ENCODE peak calls at places on chromosome 16, in seven cellular contexts. X is GM23338, E is MM.1S, B is OCI-LY7, P is HCT116, O is PC-3, G is hepatocyte. R is an unnamed sample. For H3K9me2, the result is how much of the 10 kb centered on the place peaks cover.

GRCh38 chr16:75060708-75061107 is 55.9 kb downstream of the LDHD start:
- DNase-seq in X (no peak), E (no peak), B (no peak), P (no peak), O (no peak), G (no peak), R (no peak)

GRCh38 chr16:596736-597060 is 6.8 kb downstream of the RAB40C start:
- DNase-seq in X (no peak), E (no peak), B (no peak), P (no peak), O (no peak), G (no peak), R (no peak)

GRCh38 chr16:14405611-14406537 is 224.2 kb downstream of the PARN start:
- DNase-seq in X (peak), E (peak), B (peak), P (no peak), O (peak), G (peak), R (peak)

GRCh38 chr16:77581706-77582105 is 140.6 kb upstream of the NUDT7 start:
- DNase-seq in X (no peak), E (no peak), B (no peak), P (no peak), O (no peak), G (no peak), R (no peak)

GRCh38 chr16:17773698-17774101 is 302.9 kb upstream of the XYLT1 start:
- DNase-seq in X (no peak), E (no peak), B (no peak), P (no peak), O (no peak), G (no peak), R (peak)

GRCh38 chr16:19804538-19805323 is 79.9 kb downstream of the GPRC5B start:
- DNase-seq in X (peak), E (no peak), B (peak), P (no peak), O (peak), G (no peak), R (no peak)

GRCh38 chr16:85652431-85653221 is 36.1 kb downstream of the GINS2 start:
- DNase-seq in X (no peak), E (no peak), B (peak), P (no peak), O (peak), G (peak), R (peak)

GRCh38 chr16:29198731-29199521 is 207.6 kb downstream of the NPIPB11 start:
- DNase-seq in X (no peak), E (no peak), B (no peak), P (no peak), O (no peak), G (no peak), R (peak)

GRCh38 chr16:17483266-17483864 is 12.6 kb upstream of the XYLT1 start:
- DNase-seq in X (no peak), E (no peak), B (no peak), P (no peak), O (no peak), G (no peak), R (no peak)

GRCh38 chr16:534089-534635 is 6.7 kb downstream of the CAPN15 start:
- DNase-seq in X (no peak), E (no peak), B (no peak), P (no peak), O (no peak), G (peak), R (no peak)

GRCh38 chr16:2512920-2513404 is 790 bp upstream of the ATP6V0C start:
- DNase-seq in X (peak), E (peak), B (peak), P (no peak), O (no peak), G (no peak), R (no peak)

GRCh38 chr16:68790130-68790761 is 53.1 kb upstream of the TANGO6 start:
- DNase-seq in X (peak), E (no peak), B (no peak), P (no peak), O (peak), G (peak), R (peak)

GRCh38 chr16:1959269-1960039 is at the start of gene NDUFB10:
- DNase-seq in X (peak), E (peak), B (peak), P (peak), O (peak), G (peak), R (peak)

GRCh38 chr16:23256440-23256839 is 45.7 kb upstream of the SCNN1B start:
- DNase-seq in X (no peak), E (no peak), B (no peak), P (no peak), O (no peak), G (no peak), R (no peak)

GRCh38 chr16:30665155-30665829 is 7.1 kb downstream of the FBRS start:
- DNase-seq in X (no peak), E (no peak), B (no peak), P (no peak), O (no peak), G (no peak), R (no peak)

GRCh38 chr16:66703359-66704215 is 7.0 kb upstream of the CMTM4 start:
- DNase-seq in X (no peak), E (no peak), B (no peak), P (no peak), O (no peak), G (no peak), R (peak)

GRCh38 chr16:10668322-10669045 is 26.2 kb downstream of the TEKT5 start:
- DNase-seq in X (peak), E (peak), B (peak), P (no peak), O (peak), G (peak), R (peak)

GRCh38 chr16:630815-631405 is at the start of gene WFIKKN1:
- DNase-seq in X (peak), E (no peak), B (no peak), P (no peak), O (no peak), G (no peak), R (peak)

GRCh38 chr16:84950906-84951305 is 60.4 kb downstream of the ZDHHC7 start:
- DNase-seq in X (peak), E (peak), B (peak), P (no peak), O (peak), G (no peak), R (peak)

GRCh38 chr16:4534151-4534790 is 4.3 kb downstream of the CDIP1 start:
- DNase-seq in X (no peak), E (no peak), B (no peak), P (no peak), O (no peak), G (no peak), R (no peak)
- H3K9me2 ChIP-seq in X (under half), E (under half), B (under half), P (under half), O (under half), G (under half), R (under half)

DNA sequence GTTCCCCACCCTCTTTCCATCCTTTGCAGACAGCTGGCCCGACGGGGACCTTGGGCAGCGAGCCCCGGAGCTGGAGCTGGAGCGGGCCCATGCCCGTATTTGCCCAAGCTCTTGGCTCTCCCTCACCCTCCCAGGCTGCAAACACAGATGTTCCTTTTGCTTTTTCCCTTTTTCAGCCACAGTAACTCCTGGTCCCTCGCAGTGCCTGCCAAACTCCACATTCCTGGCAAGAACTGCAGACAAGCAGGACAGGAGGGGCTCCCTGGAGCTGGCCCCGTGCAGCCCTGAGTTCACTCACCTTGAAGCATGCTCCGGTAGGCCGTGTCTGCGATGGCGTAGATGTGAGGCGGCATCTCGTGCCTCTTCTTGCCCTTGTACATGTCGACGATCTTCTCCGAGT is 33.9 kb downstream of the MYH11 start:
- DNase-seq in X (no peak), E (no peak), B (no peak), P (no peak), O (no peak), G (no peak), R (no peak)
- H3K27ac ChIP-seq in X (no peak), E (no peak), B (no peak), P (no peak), O (no peak), G (no peak), R (no peak)

GRCh38 chr16:12132850-12133249 is 156.3 kb downstream of the SNX29 start:
- DNase-seq in X (no peak), E (no peak), B (no peak), P (no peak), O (no peak), G (no peak), R (no peak)
- H3K9me2 ChIP-seq in X (under half), E (under half), B (under half), P (under half), O (under half), G (under half), R (under half)

GRCh38 chr16:87459027-87459426 is 33.8 kb downstream of the ZCCHC14 start:
- DNase-seq in X (no peak), E (no peak), B (no peak), P (no peak), O (no peak), G (no peak), R (no peak)

GRCh38 chr16:87461466-87461975 is 31.3 kb downstream of the ZCCHC14 start:
- DNase-seq in X (peak), E (peak), B (peak), P (peak), O (peak), G (peak), R (peak)

GRCh38 chr16:87460936-87461335 is 31.9 kb downstream of the ZCCHC14 start:
- DNase-seq in X (no peak), E (no peak), B (no peak), P (no peak), O (no peak), G (no peak), R (no peak)

GRCh38 chr16:87458424-87458915 is 34.4 kb downstream of the ZCCHC14 start:
- DNase-seq in X (no peak), E (no peak), B (no peak), P (no peak), O (no peak), G (no peak), R (no peak)

GRCh38 chr16:87459833-87460232 is 33.0 kb downstream of the ZCCHC14 start:
- DNase-seq in X (no peak), E (no peak), B (no peak), P (no peak), O (no peak), G (no peak), R (no peak)
- H3K27ac ChIP-seq in X (no peak), E (no peak), B (no peak), P (no peak), O (no peak), G (no peak), R (no peak)

GRCh38 chr16:53680756-53681155 is 22.9 kb downstream of the RPGRIP1L start:
- DNase-seq in X (no peak), E (no peak), B (no peak), P (no peak), O (no peak), G (no peak), R (no peak)
- H3K9me2 ChIP-seq in X (under half), E (under half), B (under half), P (under half), O (under half), G (under half), R (under half)

R was measured in GM23248.